ENCODE peak calls at places on chromosomes 16 and 17, in ten cellular contexts. Q is right lobe of liver; N is CD8-positive, alpha-beta T cell; L is Peyer's patch; M is effector memory CD4-positive, alpha-beta T cell; E is tibial nerve; Y is uterus; P is brain microvascular endothelial cell; F is H7; K is left ventricle myocardium inferior. G is an unnamed sample.

GRCh38 chr16:77457046-77457445 is 22.2 kb upstream of the ADAMTS18 start:
- DNase-seq in E (no peak), F (no peak), Y (no peak), K (no peak), P (peak; percentile 76), L (no peak), Q (no peak), N (no peak), M (no peak), G (no peak)

GRCh38 chr17:13597723-13598347 is 3.9 kb downstream of the HS3ST3A1 start:
- DNase-seq in K (no peak), L (no peak), N (peak; percentile 56), F (peak; percentile 48), M (peak; percentile 10), E (peak; percentile 18), Y (no peak), P (no peak), Q (no peak), G (no peak)

GRCh38 chr17:45223541-45224528 is 2.1 kb downstream of the FMNL1 start:
- DNase-seq in N (peak; percentile 64), M (no peak), F (peak; percentile 42), Y (no peak), L (peak; percentile 46), Q (no peak), K (no peak), E (no peak), P (no peak), G (no peak)

GRCh38 chr17:12730421-12730820 is 58.9 kb upstream of the ARHGAP44 start:
- DNase-seq in L (no peak), M (no peak), Y (no peak), P (no peak), N (no peak), F (no peak), Q (no peak), E (no peak), K (no peak), G (no peak)

GRCh38 chr17:74558882-74559519 is 8.3 kb downstream of the CD300H start:
- DNase-seq in Y (no peak), E (no peak), P (no peak), N (no peak), F (no peak), M (no peak), Q (no peak), K (no peak), L (no peak), G (no peak)

GRCh38 chr17:73347355-73347754 is 35.6 kb upstream of the CDC42EP4 start:
- DNase-seq in P (no peak), Y (no peak), L (no peak), M (no peak), E (no peak), K (no peak), N (no peak), F (no peak), Q (no peak), G (peak; percentile 85)

GRCh38 chr17:6040473-6040872 is 29.7 kb upstream of the WSCD1 start:
- DNase-seq in Q (peak; percentile 62), Y (no peak), L (no peak), E (no peak), K (no peak), N (no peak), P (no peak), F (no peak), M (no peak), G (no peak)

GRCh38 chr17:8801135-8801840 is 2.1 kb upstream of the MFSD6L start:
- DNase-seq in Q (no peak), E (no peak), L (no peak), N (no peak), P (no peak), M (no peak), F (no peak), K (no peak), Y (no peak), G (no peak)

DNA sequence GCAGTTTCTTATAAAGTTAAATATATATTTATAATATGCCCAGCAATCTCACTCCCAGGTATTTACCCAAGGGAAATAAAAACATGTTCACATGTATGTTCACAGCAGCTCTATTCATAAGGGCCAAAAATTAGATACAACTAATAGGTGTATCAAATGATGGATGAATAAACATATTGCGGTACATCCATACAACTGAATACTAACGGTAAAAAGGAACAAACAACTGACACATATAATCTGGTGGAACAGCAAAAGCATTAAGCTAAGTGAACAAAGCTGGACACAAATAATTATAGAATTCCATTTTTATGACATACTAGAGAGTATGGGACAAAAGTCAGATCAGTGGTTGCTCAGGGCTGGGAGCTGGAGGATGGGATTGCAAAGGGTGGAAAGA is 74.7 kb downstream of the CACNG1 start:
- DNase-seq in M (no peak), K (no peak), Y (no peak), L (no peak), N (no peak), E (no peak), Q (no peak), F (no peak), P (no peak), G (no peak)
- H3K36me3 ChIP-seq in M (peaks cover 56% of the 10 kb centered on the region), K (peaks cover 78% of the 10 kb centered on the region), Y (no peaks in the 10 kb centered on the region), L (no peaks in the 10 kb centered on the region), N (peaks cover 17% of the 10 kb centered on the region), E (peaks cover 7% of the 10 kb centered on the region), Q (peaks cover 27% of the 10 kb centered on the region), F (no peaks in the 10 kb centered on the region), P (peaks cover 9% of the 10 kb centered on the region), G (peaks cover 63% of the 10 kb centered on the region)

GRCh38 chr17:77445030-77445907 is 304.5 kb downstream of the SEC14L1 start:
- DNase-seq in E (peak; percentile 61), M (peak; percentile 74), P (no peak), Y (peak; percentile 66), F (no peak), L (peak; percentile 96), N (peak; percentile 90), Q (no peak), K (no peak), G (peak; percentile 98)
- H3K4me3 ChIP-seq in E (no peak overlapping the region), M (peak overlapping the region; percentile 41), P (no peak overlapping the region), Y (no peak overlapping the region), F (no peak overlapping the region), L (peak overlapping the region; percentile 14), N (peak overlapping the region; percentile 38), Q (no peak overlapping the region), K (peak overlapping the region; percentile 15), G (no peak overlapping the region)

DNA sequence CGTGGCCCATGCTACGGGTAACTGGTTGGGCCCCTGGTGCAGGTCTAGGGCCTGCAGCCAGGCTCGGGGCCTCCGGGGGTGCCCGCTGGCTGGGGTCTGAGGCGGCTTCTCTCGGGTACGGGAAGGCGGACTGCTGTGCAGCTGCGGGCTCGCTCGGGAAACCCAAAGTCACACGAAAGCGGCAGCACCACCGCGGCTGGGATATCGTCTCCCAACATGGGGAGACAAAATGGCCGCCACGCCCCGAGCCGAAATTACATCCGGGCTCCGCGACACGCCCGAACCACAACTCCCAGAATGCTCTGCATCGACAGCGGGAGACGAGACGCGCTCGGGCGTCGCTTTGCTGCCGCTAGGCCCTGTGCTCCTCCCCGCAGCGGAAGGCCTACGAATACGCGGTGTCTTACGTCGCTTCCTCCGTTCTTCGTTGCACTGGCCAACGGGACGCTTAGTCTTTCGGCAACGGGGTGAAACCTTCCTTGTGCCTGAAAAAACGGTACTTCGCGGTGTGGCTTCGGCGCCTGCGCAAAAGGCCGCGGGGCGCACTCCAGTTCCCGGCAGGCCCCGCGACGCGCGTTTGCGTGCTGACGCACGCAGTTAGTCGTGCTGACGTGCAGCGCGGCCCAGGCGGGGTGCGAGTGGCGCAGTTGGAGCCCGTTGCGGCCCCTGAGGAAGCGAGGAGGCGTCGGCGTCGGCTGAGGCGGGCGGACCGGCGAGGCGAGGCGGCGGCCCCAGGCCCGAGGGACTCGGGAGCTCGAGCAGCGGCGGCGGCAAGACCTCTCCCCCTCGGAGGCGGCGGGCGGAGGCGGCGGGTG is at the start of gene SRRM2:
- DNase-seq in N (peak; percentile 97), F (peak; percentile 98), P (peak; percentile 92), L (peak; percentile 92), K (peak; percentile 96), E (peak; percentile 96), Y (peak; percentile 95), M (peak; percentile 91), Q (peak; percentile 96), G (peak; percentile 97)
- H3K27me3 ChIP-seq in N (no peaks in the 10 kb centered on the region), F (no peaks in the 10 kb centered on the region), P (no peaks in the 10 kb centered on the region), L (no peaks in the 10 kb centered on the region), K (no peaks in the 10 kb centered on the region), E (no peaks in the 10 kb centered on the region), Y (no peaks in the 10 kb centered on the region), M (no peaks in the 10 kb centered on the region), Q (no peaks in the 10 kb centered on the region), G (no peaks in the 10 kb centered on the region)

DNA sequence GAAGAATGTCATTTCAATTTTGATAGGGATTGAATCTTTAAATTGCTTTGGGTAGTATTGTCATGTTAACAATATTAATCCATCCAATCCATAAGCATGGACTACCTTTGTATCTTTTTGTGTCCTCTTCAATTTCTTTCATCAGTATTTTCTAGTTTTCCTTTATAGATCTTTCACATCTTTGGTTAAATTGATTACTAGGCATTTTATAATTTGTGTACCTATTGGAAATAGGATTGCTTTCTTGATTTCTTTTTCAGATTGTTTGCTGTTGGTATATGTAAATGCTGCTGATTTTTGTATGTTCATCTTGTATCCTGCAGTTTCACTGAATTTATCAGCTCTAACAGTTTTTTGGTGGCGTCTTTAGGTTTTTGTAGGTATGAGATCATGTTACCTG is 24.1 kb upstream of the BCAS3 start:
- DNase-seq in Q (no peak), E (no peak), M (no peak), F (no peak), P (no peak), Y (no peak), K (no peak), N (no peak), L (no peak), G (no peak)
- H3K36me3 ChIP-seq in Q (peaks cover 14% of the 10 kb centered on the region), E (no peaks in the 10 kb centered on the region), M (peaks cover 20% of the 10 kb centered on the region), F (no peaks in the 10 kb centered on the region), P (peaks cover 2% of the 10 kb centered on the region), Y (no peaks in the 10 kb centered on the region), K (peaks cover 58% of the 10 kb centered on the region), N (peaks cover 10% of the 10 kb centered on the region), L (no peaks in the 10 kb centered on the region), G (peaks cover 41% of the 10 kb centered on the region)

GRCh38 chr17:42563950-42564349 is 2.0 kb downstream of the COASY start:
- DNase-seq in K (no peak), L (no peak), Q (no peak), E (no peak), P (no peak), Y (no peak), N (no peak), F (no peak), M (no peak), G (no peak)
- H3K4me3 ChIP-seq in K (peak overlapping the region; percentile 96), L (no peak overlapping the region), Q (no peak overlapping the region), E (no peak overlapping the region), P (no peak overlapping the region), Y (no peak overlapping the region), N (no peak overlapping the region), F (no peak overlapping the region), M (no peak overlapping the region), G (peak overlapping the region; percentile 80)

DNA sequence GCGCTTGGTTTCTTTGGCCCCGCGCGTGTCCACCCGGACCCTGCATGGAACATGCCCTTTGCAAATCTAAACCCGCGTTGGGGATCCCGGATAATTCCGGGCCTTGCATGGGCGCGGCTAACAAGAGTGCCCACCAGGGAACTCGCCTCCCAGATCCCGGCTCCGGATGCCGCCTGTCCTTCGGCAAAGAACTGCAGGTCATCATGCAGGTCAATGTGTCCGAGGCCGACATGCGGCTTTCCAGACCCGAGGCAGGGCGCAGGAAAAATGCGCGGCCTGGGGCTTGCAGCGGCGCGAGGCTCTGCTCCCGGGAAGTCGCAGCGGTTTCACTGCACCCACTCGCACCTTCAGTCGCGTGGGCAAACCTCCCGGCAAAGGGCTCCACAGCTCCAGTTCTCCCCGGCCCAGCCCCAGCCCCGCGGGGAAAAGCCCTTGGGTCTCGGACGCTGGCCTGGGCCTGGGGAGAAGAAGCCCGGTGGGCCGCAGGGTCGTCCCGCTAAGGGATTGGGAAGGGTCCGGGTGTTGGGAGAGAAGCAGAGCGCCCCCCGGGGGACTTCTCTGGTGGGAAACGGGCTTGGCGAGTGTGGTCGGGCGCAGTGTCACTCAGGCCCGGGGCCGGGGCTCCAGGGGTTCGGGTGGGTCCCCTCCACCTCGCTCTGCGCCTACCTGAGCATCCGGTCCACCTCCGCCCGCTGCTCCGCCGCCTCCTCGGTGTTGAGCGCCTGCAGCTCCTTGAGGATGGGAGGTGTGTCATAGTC is 805 bp downstream of the HNF1B start:
- DNase-seq in K (no peak), N (no peak), L (no peak), Q (peak; percentile 66), E (no peak), F (peak; percentile 82), P (no peak), Y (no peak), M (no peak), G (no peak)
- H3K27me3 ChIP-seq in K (peaks cover 100% of the 10 kb centered on the region), N (peaks cover 41% of the 10 kb centered on the region), L (no peaks in the 10 kb centered on the region), Q (no peaks in the 10 kb centered on the region), E (no peaks in the 10 kb centered on the region), F (peaks cover 96% of the 10 kb centered on the region), P (peaks cover 79% of the 10 kb centered on the region), Y (peaks cover 63% of the 10 kb centered on the region), M (peaks cover 70% of the 10 kb centered on the region), G (peaks cover 39% of the 10 kb centered on the region)

G was measured in MG63.